ENCODE peak calls at places on chromosomes 11 and 22, in eight cellular contexts. One of them, this sample, is unnamed.

GRCh38 chr11:122633219-122633829 is 22.2 kb upstream of the UBASH3B start:
- DNase-seq in adipocyte: peak; percentile 83
- DNase-seq in stimulated activated CD4-positive, alpha-beta T cell treated with anti-CD3 and anti-CD28 coated beads, Interleukin-2, amount 100 ng/mL, for 48 hours: no peak
- DNase-seq in AG09319: no peak
- DNase-seq in posterior vena cava: no peak
- DNase-seq in activated CD8-positive, alpha-beta memory T cell treated with anti-CD3 and anti-CD28 coated beads, Interleukin-2, amount 50 U/mL, for 4 hours: no peak
- DNase-seq in RWPE1: peak; percentile 30
- DNase-seq in GM12865: peak; percentile 33
- DNase-seq in this sample: no peak

GRCh38 chr11:110182886-110183285 is 89.7 kb downstream of the ZC3H12C start:
- DNase-seq in adipocyte: peak; percentile 22
- DNase-seq in stimulated activated CD4-positive, alpha-beta T cell treated with anti-CD3 and anti-CD28 coated beads, Interleukin-2, amount 100 ng/mL, for 48 hours: no peak
- DNase-seq in AG09319: no peak
- DNase-seq in posterior vena cava: peak; percentile 41
- DNase-seq in activated CD8-positive, alpha-beta memory T cell treated with anti-CD3 and anti-CD28 coated beads, Interleukin-2, amount 50 U/mL, for 4 hours: no peak
- DNase-seq in RWPE1: no peak
- DNase-seq in GM12865: no peak
- DNase-seq in this sample: no peak

GRCh38 chr11:120168960-120169681 is 31.2 kb upstream of the TRIM29 start:
- DNase-seq in adipocyte: peak; percentile 78
- DNase-seq in stimulated activated CD4-positive, alpha-beta T cell treated with anti-CD3 and anti-CD28 coated beads, Interleukin-2, amount 100 ng/mL, for 48 hours: peak; percentile 67
- DNase-seq in AG09319: no peak
- DNase-seq in posterior vena cava: peak; percentile 90
- DNase-seq in activated CD8-positive, alpha-beta memory T cell treated with anti-CD3 and anti-CD28 coated beads, Interleukin-2, amount 50 U/mL, for 4 hours: peak; percentile 54
- DNase-seq in RWPE1: peak; percentile 78
- DNase-seq in GM12865: peak; percentile 25
- DNase-seq in this sample: peak; percentile 55

GRCh38 chr11:80297808-80298460 is 857.1 kb upstream of the TENM4 start:
- DNase-seq in adipocyte: peak; percentile 68
- DNase-seq in stimulated activated CD4-positive, alpha-beta T cell treated with anti-CD3 and anti-CD28 coated beads, Interleukin-2, amount 100 ng/mL, for 48 hours: no peak
- DNase-seq in AG09319: no peak
- DNase-seq in posterior vena cava: no peak
- DNase-seq in activated CD8-positive, alpha-beta memory T cell treated with anti-CD3 and anti-CD28 coated beads, Interleukin-2, amount 50 U/mL, for 4 hours: no peak
- DNase-seq in RWPE1: peak; percentile 36
- DNase-seq in GM12865: no peak
- DNase-seq in this sample: no peak

GRCh38 chr11:30725645-30726195 is 139.6 kb upstream of the MPPED2 start:
- DNase-seq in adipocyte: no peak
- DNase-seq in stimulated activated CD4-positive, alpha-beta T cell treated with anti-CD3 and anti-CD28 coated beads, Interleukin-2, amount 100 ng/mL, for 48 hours: no peak
- DNase-seq in AG09319: no peak
- DNase-seq in posterior vena cava: no peak
- DNase-seq in activated CD8-positive, alpha-beta memory T cell treated with anti-CD3 and anti-CD28 coated beads, Interleukin-2, amount 50 U/mL, for 4 hours: no peak
- DNase-seq in RWPE1: no peak
- DNase-seq in GM12865: no peak
- DNase-seq in this sample: no peak

GRCh38 chr11:78318733-78319132 is 98.9 kb downstream of the GAB2 start:
- DNase-seq in adipocyte: peak; percentile 15
- DNase-seq in stimulated activated CD4-positive, alpha-beta T cell treated with anti-CD3 and anti-CD28 coated beads, Interleukin-2, amount 100 ng/mL, for 48 hours: no peak
- DNase-seq in AG09319: no peak
- DNase-seq in posterior vena cava: no peak
- DNase-seq in activated CD8-positive, alpha-beta memory T cell treated with anti-CD3 and anti-CD28 coated beads, Interleukin-2, amount 50 U/mL, for 4 hours: no peak
- DNase-seq in RWPE1: no peak
- DNase-seq in GM12865: no peak
- DNase-seq in this sample: no peak

GRCh38 chr11:67996622-67997459 is 7.1 kb downstream of the UNC93B1 start:
- DNase-seq in adipocyte: no peak
- DNase-seq in stimulated activated CD4-positive, alpha-beta T cell treated with anti-CD3 and anti-CD28 coated beads, Interleukin-2, amount 100 ng/mL, for 48 hours: peak; percentile 25
- DNase-seq in AG09319: no peak
- DNase-seq in posterior vena cava: peak; percentile 93
- DNase-seq in activated CD8-positive, alpha-beta memory T cell treated with anti-CD3 and anti-CD28 coated beads, Interleukin-2, amount 50 U/mL, for 4 hours: no peak
- DNase-seq in RWPE1: no peak
- DNase-seq in GM12865: peak; percentile 60
- DNase-seq in this sample: peak; percentile 43

GRCh38 chr22:39090426-39091064 is 6.5 kb upstream of the APOBEC3H start:
- DNase-seq in adipocyte: no peak
- DNase-seq in stimulated activated CD4-positive, alpha-beta T cell treated with anti-CD3 and anti-CD28 coated beads, Interleukin-2, amount 100 ng/mL, for 48 hours: peak; percentile 65
- DNase-seq in AG09319: no peak
- DNase-seq in posterior vena cava: no peak
- DNase-seq in activated CD8-positive, alpha-beta memory T cell treated with anti-CD3 and anti-CD28 coated beads, Interleukin-2, amount 50 U/mL, for 4 hours: peak; percentile 81
- DNase-seq in RWPE1: peak; percentile 73
- DNase-seq in GM12865: peak; percentile 89
- DNase-seq in this sample: peak; percentile 81

GRCh38 chr22:27482414-27482813 is 319.1 kb downstream of the MN1 start:
- DNase-seq in adipocyte: no peak
- DNase-seq in stimulated activated CD4-positive, alpha-beta T cell treated with anti-CD3 and anti-CD28 coated beads, Interleukin-2, amount 100 ng/mL, for 48 hours: no peak
- DNase-seq in AG09319: no peak
- DNase-seq in posterior vena cava: peak; percentile 37
- DNase-seq in activated CD8-positive, alpha-beta memory T cell treated with anti-CD3 and anti-CD28 coated beads, Interleukin-2, amount 50 U/mL, for 4 hours: no peak
- DNase-seq in RWPE1: no peak
- DNase-seq in GM12865: no peak
- DNase-seq in this sample: no peak

GRCh38 chr11:31464436-31464835 is 45.0 kb downstream of the IMMP1L start:
- DNase-seq in adipocyte: no peak
- DNase-seq in stimulated activated CD4-positive, alpha-beta T cell treated with anti-CD3 and anti-CD28 coated beads, Interleukin-2, amount 100 ng/mL, for 48 hours: no peak
- DNase-seq in AG09319: no peak
- DNase-seq in posterior vena cava: no peak
- DNase-seq in activated CD8-positive, alpha-beta memory T cell treated with anti-CD3 and anti-CD28 coated beads, Interleukin-2, amount 50 U/mL, for 4 hours: no peak
- DNase-seq in RWPE1: no peak
- DNase-seq in GM12865: no peak
- DNase-seq in this sample: no peak

GRCh38 chr11:12377824-12378593 is 638 bp downstream of the PARVA start:
- DNase-seq in adipocyte: peak; percentile 93
- DNase-seq in stimulated activated CD4-positive, alpha-beta T cell treated with anti-CD3 and anti-CD28 coated beads, Interleukin-2, amount 100 ng/mL, for 48 hours: no peak
- DNase-seq in AG09319: no peak
- DNase-seq in posterior vena cava: peak; percentile 94
- DNase-seq in activated CD8-positive, alpha-beta memory T cell treated with anti-CD3 and anti-CD28 coated beads, Interleukin-2, amount 50 U/mL, for 4 hours: no peak
- DNase-seq in RWPE1: peak; percentile 69
- DNase-seq in GM12865: no peak
- DNase-seq in this sample: no peak

GRCh38 chr11:114176321-114176720 is 116.8 kb downstream of the ZBTB16 start:
- DNase-seq in adipocyte: no peak
- DNase-seq in stimulated activated CD4-positive, alpha-beta T cell treated with anti-CD3 and anti-CD28 coated beads, Interleukin-2, amount 100 ng/mL, for 48 hours: no peak
- DNase-seq in AG09319: no peak
- DNase-seq in posterior vena cava: no peak
- DNase-seq in activated CD8-positive, alpha-beta memory T cell treated with anti-CD3 and anti-CD28 coated beads, Interleukin-2, amount 50 U/mL, for 4 hours: no peak
- DNase-seq in RWPE1: no peak
- DNase-seq in GM12865: no peak
- DNase-seq in this sample: no peak

GRCh38 chr11:95318459-95318858 is 87.5 kb upstream of the SESN3 start:
- DNase-seq in adipocyte: peak; percentile 64
- DNase-seq in stimulated activated CD4-positive, alpha-beta T cell treated with anti-CD3 and anti-CD28 coated beads, Interleukin-2, amount 100 ng/mL, for 48 hours: no peak
- DNase-seq in AG09319: no peak
- DNase-seq in posterior vena cava: no peak
- DNase-seq in activated CD8-positive, alpha-beta memory T cell treated with anti-CD3 and anti-CD28 coated beads, Interleukin-2, amount 50 U/mL, for 4 hours: no peak
- DNase-seq in RWPE1: no peak
- DNase-seq in GM12865: no peak
- DNase-seq in this sample: no peak

GRCh38 chr11:83317757-83318548 is 31.8 kb upstream of the CCDC90B start:
- DNase-seq in adipocyte: no peak
- DNase-seq in stimulated activated CD4-positive, alpha-beta T cell treated with anti-CD3 and anti-CD28 coated beads, Interleukin-2, amount 100 ng/mL, for 48 hours: no peak
- DNase-seq in AG09319: no peak
- DNase-seq in posterior vena cava: no peak
- DNase-seq in activated CD8-positive, alpha-beta memory T cell treated with anti-CD3 and anti-CD28 coated beads, Interleukin-2, amount 50 U/mL, for 4 hours: no peak
- DNase-seq in RWPE1: no peak
- DNase-seq in GM12865: no peak
- DNase-seq in this sample: no peak

GRCh38 chr22:33024626-33025025 is 33.6 kb downstream of the SYN3 start:
- DNase-seq in adipocyte: no peak
- DNase-seq in stimulated activated CD4-positive, alpha-beta T cell treated with anti-CD3 and anti-CD28 coated beads, Interleukin-2, amount 100 ng/mL, for 48 hours: no peak
- DNase-seq in AG09319: no peak
- DNase-seq in posterior vena cava: no peak
- DNase-seq in activated CD8-positive, alpha-beta memory T cell treated with anti-CD3 and anti-CD28 coated beads, Interleukin-2, amount 50 U/mL, for 4 hours: no peak
- DNase-seq in RWPE1: no peak
- DNase-seq in GM12865: no peak
- DNase-seq in this sample: no peak

GRCh38 chr11:12482839-12483238 is 105.5 kb downstream of the PARVA start:
- DNase-seq in adipocyte: no peak
- DNase-seq in stimulated activated CD4-positive, alpha-beta T cell treated with anti-CD3 and anti-CD28 coated beads, Interleukin-2, amount 100 ng/mL, for 48 hours: no peak
- DNase-seq in AG09319: no peak
- DNase-seq in posterior vena cava: no peak
- DNase-seq in activated CD8-positive, alpha-beta memory T cell treated with anti-CD3 and anti-CD28 coated beads, Interleukin-2, amount 50 U/mL, for 4 hours: no peak
- DNase-seq in RWPE1: no peak
- DNase-seq in GM12865: no peak
- DNase-seq in this sample: no peak

GRCh38 chr22:23894710-23895598 is 771 bp downstream of the MIF start:
- DNase-seq in adipocyte: peak; percentile 78
- DNase-seq in stimulated activated CD4-positive, alpha-beta T cell treated with anti-CD3 and anti-CD28 coated beads, Interleukin-2, amount 100 ng/mL, for 48 hours: peak; percentile 67
- DNase-seq in AG09319: no peak
- DNase-seq in posterior vena cava: peak; percentile 91
- DNase-seq in activated CD8-positive, alpha-beta memory T cell treated with anti-CD3 and anti-CD28 coated beads, Interleukin-2, amount 50 U/mL, for 4 hours: peak; percentile 68
- DNase-seq in RWPE1: peak; percentile 73
- DNase-seq in GM12865: peak; percentile 90
- DNase-seq in this sample: peak; percentile 67

GRCh38 chr11:69109101-69109500 is 46.6 kb upstream of the SMIM38 start:
- DNase-seq in adipocyte: no peak
- DNase-seq in stimulated activated CD4-positive, alpha-beta T cell treated with anti-CD3 and anti-CD28 coated beads, Interleukin-2, amount 100 ng/mL, for 48 hours: no peak
- DNase-seq in AG09319: no peak
- DNase-seq in posterior vena cava: no peak
- DNase-seq in activated CD8-positive, alpha-beta memory T cell treated with anti-CD3 and anti-CD28 coated beads, Interleukin-2, amount 50 U/mL, for 4 hours: no peak
- DNase-seq in RWPE1: no peak
- DNase-seq in GM12865: no peak
- DNase-seq in this sample: no peak

GRCh38 chr11:9574806-9575530 is 1.5 kb downstream of the WEE1 start:
- DNase-seq in adipocyte: peak; percentile 85
- DNase-seq in stimulated activated CD4-positive, alpha-beta T cell treated with anti-CD3 and anti-CD28 coated beads, Interleukin-2, amount 100 ng/mL, for 48 hours: no peak
- DNase-seq in AG09319: peak; percentile 74
- DNase-seq in posterior vena cava: no peak
- DNase-seq in activated CD8-positive, alpha-beta memory T cell treated with anti-CD3 and anti-CD28 coated beads, Interleukin-2, amount 50 U/mL, for 4 hours: no peak
- DNase-seq in RWPE1: peak; percentile 62
- DNase-seq in GM12865: peak; percentile 43
- DNase-seq in this sample: peak; percentile 18

GRCh38 chr11:95697614-95698408 is 91.8 kb downstream of the FAM76B start:
- DNase-seq in adipocyte: no peak
- DNase-seq in stimulated activated CD4-positive, alpha-beta T cell treated with anti-CD3 and anti-CD28 coated beads, Interleukin-2, amount 100 ng/mL, for 48 hours: no peak
- DNase-seq in AG09319: peak; percentile 30
- DNase-seq in posterior vena cava: no peak
- DNase-seq in activated CD8-positive, alpha-beta memory T cell treated with anti-CD3 and anti-CD28 coated beads, Interleukin-2, amount 50 U/mL, for 4 hours: no peak
- DNase-seq in RWPE1: no peak
- DNase-seq in GM12865: peak; percentile 41
- DNase-seq in this sample: no peak

GRCh38 chr11:76330651-76331050 is 50.3 kb downstream of the THAP12 start:
- DNase-seq in adipocyte: no peak
- DNase-seq in stimulated activated CD4-positive, alpha-beta T cell treated with anti-CD3 and anti-CD28 coated beads, Interleukin-2, amount 100 ng/mL, for 48 hours: no peak
- DNase-seq in AG09319: no peak
- DNase-seq in posterior vena cava: peak; percentile 64
- DNase-seq in activated CD8-positive, alpha-beta memory T cell treated with anti-CD3 and anti-CD28 coated beads, Interleukin-2, amount 50 U/mL, for 4 hours: no peak
- DNase-seq in RWPE1: no peak
- DNase-seq in GM12865: no peak
- DNase-seq in this sample: no peak

This sample was measured in activated T-helper 2 cell treated with anti-CD3 and anti-CD28 coated beads, Interferon-gamma antibody, Interleukin-2, Interleukin-4, amounts not matched to agents 10 μg/mL and 5 μg/mL and 100 μg/mL, durations not matched to agents 14 hours and 24 hours and 36 hours.